ENCODE peak calls at places on chromosomes 4 and X, in nine cellular contexts. Y is esophagus muscularis mucosa, W is prostate gland, M is transverse colon, I is upper lobe of left lung, O is GM12878, G is stomach, T is HCT116, Z is spleen. X is an unnamed sample. For H3K9me3, the result is how much of the 10 kb centered on the place peaks cover.

GRCh38 chr4:139214039-139214534 is 37.1 kb upstream of the ELF2 start:
- DNase-seq in T (no peak), Y (no peak), M (peak), O (peak), I (no peak), W (peak), G (peak), Z (no peak), X (no peak)

GRCh38 chrX:48891402-48892288 is 5.9 kb downstream of the TIMM17B start:
- DNase-seq in O (no peak), I (peak), Y (peak), T (peak), W (peak), G (peak), Z (peak), M (peak), X (no peak)

GRCh38 chr4:7721984-7722551 is 217.6 kb downstream of the AFAP1 start:
- DNase-seq in G (no peak), I (no peak), O (no peak), M (no peak), W (no peak), Y (no peak), T (no peak), Z (no peak), X (no peak)

GRCh38 chrX:18674417-18674787 is 2.5 kb upstream of the RS1 start:
- DNase-seq in G (peak), Y (no peak), M (peak), O (no peak), I (peak), T (no peak), Z (peak), W (no peak), X (no peak)

GRCh38 chr4:88467392-88467791 is 10.5 kb downstream of the HERC5 start:
- DNase-seq in M (no peak), Y (no peak), Z (no peak), I (no peak), O (no peak), W (no peak), T (no peak), G (no peak), X (no peak)

GRCh38 chr4:84985952-84986351 is 19.5 kb upstream of the WDFY3 start:
- DNase-seq in O (no peak), I (no peak), G (no peak), Y (no peak), Z (no peak), W (no peak), M (no peak), T (peak), X (no peak)

GRCh38 chrX:72568406-72569092 is 4.1 kb downstream of the HDAC8 start:
- DNase-seq in T (no peak), Z (no peak), O (no peak), G (no peak), I (no peak), Y (no peak), M (no peak), W (no peak), X (no peak)

GRCh38 chrX:21193196-21193595 is 181.0 kb upstream of the CNKSR2 start:
- DNase-seq in Y (no peak), W (no peak), M (no peak), O (no peak), I (no peak), Z (no peak), T (no peak), G (no peak), X (no peak)

GRCh38 chr4:163702736-163703135 is 208.2 kb downstream of the TMA16 start:
- DNase-seq in Y (no peak), I (no peak), T (no peak), M (no peak), G (no peak), O (no peak), Z (no peak), W (no peak), X (no peak)

GRCh38 chrX:112698946-112699345 is 19.2 kb upstream of the LHFPL1 start:
- DNase-seq in G (no peak), T (no peak), Y (no peak), W (no peak), I (no peak), O (no peak), Z (no peak), M (no peak), X (no peak)
- H3K9me3 ChIP-seq in G (under half), T (under half), Y (under half), W (under half), I (under half), O (under half), Z (under half), M (under half), X (under half)

DNA sequence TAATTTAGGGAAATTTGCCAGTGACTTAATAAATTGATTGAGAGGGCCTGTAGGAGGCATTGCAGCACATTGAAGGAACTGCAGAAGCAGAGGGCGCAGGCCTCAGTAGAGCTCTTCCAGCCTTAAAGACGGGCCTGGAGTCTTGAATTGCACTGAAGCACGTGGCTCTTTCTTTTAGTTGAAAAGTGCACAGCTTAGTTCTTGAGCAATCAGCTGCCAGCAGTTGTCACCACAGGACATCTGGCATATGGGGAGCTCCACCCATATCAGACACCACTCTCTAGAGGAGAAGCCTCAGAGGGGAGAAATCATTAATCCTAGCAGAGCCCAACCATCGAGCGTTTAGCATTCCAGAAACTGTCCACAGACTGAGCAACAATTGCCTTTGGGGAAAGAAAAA is 16.0 kb upstream of the FGF16 start:
- DNase-seq in Y (no peak), T (no peak), Z (no peak), M (no peak), I (no peak), O (no peak), W (no peak), G (no peak), X (no peak)
- TF ChIP-seq POLR2AphosphoS5 in Y (peak), T (no peak), Z (no peak), M (no peak), I (no peak), O (no peak), W (no peak), G (no peak), X (no peak)

DNA sequence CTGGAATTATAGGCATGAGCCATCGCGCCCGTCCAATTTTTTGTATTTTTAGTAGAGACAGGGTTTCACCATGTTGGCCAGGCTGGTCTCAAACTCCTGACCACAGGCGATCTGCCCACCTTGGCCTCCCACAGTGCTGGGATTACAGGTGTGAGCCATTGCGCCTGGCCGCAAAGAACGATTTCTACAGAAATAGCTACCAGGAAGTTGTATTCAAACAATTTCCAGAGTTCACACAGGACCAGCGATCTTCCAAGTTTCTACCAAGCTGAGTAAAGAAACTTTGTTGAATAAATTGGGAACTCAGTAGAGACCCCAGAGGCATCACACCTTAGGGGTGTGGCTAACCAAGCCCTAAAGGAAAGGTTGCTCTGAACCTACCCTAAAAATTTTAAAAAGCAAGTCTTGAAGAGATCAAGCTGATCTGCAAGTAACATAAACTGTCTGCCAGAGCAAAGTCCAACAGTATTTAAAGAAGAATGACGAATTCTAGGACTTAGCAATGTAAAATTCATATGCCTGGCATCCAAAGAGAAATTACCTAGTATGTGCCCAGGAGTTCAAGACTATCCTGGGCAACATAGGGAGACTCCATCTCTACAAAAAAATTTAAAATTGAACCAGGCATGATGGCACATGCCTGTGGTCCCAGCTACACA is 48.4 kb upstream of the USP9X start:
- DNase-seq in Z (no peak), I (no peak), M (peak), Y (no peak), T (no peak), G (no peak), O (no peak), W (no peak), X (no peak)
- TF ChIP-seq POLR2A in Z (no peak), I (no peak), M (no peak), Y (no peak), T (no peak), G (no peak), O (no peak), W (no peak), X (no peak)

GRCh38 chr4:605702-606425 is 19.5 kb upstream of the PDE6B start:
- DNase-seq in M (no peak), G (peak), O (no peak), Y (no peak), I (no peak), Z (peak), T (no peak), W (no peak), X (peak)
- H3K9me3 ChIP-seq in M (under half), G (under half), O (under half), Y (under half), I (under half), Z (under half), T (under half), W (under half), X (under half)